ENCODE peak calls at places on chromosomes 11 and 22, in four cellular contexts. G is effector memory CD8-positive, alpha-beta T cell; D is stimulated activated naive CD8-positive, alpha-beta T cell treated with anti-CD3 and anti-CD28 coated beads, Interleukin-15, Interleukin-2, amounts not matched to agents 100 U/mL and 50 U/mL, for 24 hours; W is sciatic nerve. Q is an unnamed sample.

GRCh38 chr11:36431429-36432092 is 78.5 kb downstream of the TRAF6 start:
- ATAC-seq in G (peak), D (peak), W (peak), Q (peak)

GRCh38 chr11:61065955-61066638 is 36.2 kb upstream of the CD5 start:
- ATAC-seq in G (no peak), D (no peak), W (no peak), Q (no peak)

GRCh38 chr22:20299736-20300136 is 20.1 kb downstream of the DGCR6L start:
- ATAC-seq in G (peak), D (peak), W (no peak), Q (peak)

GRCh38 chr11:66967670-66968425 is 7.3 kb upstream of the C11orf86 start:
- ATAC-seq in G (no peak), D (no peak), W (no peak), Q (no peak)

GRCh38 chr11:15742626-15743243 is 613.6 kb downstream of the SOX6 start:
- ATAC-seq in G (no peak), D (no peak), W (no peak), Q (no peak)

GRCh38 chr11:10428453-10428852 is 26.6 kb upstream of the AMPD3 start:
- ATAC-seq in G (no peak), D (no peak), W (no peak), Q (no peak)

GRCh38 chr22:31144223-31144622 is 3.9 kb upstream of the PLA2G3 start:
- ATAC-seq in G (no peak), D (no peak), W (no peak), Q (no peak)

GRCh38 chr22:39545310-39546063 is 12.9 kb upstream of the RPS19BP1 start:
- ATAC-seq in G (peak), D (no peak), W (peak), Q (no peak)

GRCh38 chr11:132114185-132114584 is 743.8 kb downstream of the NTM start:
- ATAC-seq in G (no peak), D (no peak), W (no peak), Q (no peak)

GRCh38 chr11:75893202-75893601 is 78.2 kb downstream of the UVRAG start:
- ATAC-seq in G (no peak), D (peak), W (no peak), Q (peak)

GRCh38 chr22:27032121-27032761 is 374.9 kb downstream of the MIAT start:
- ATAC-seq in G (no peak), D (no peak), W (no peak), Q (no peak)

GRCh38 chr22:25318081-25318823 is 98.8 kb downstream of the CRYBB2 start:
- ATAC-seq in G (no peak), D (peak), W (no peak), Q (peak)

GRCh38 chr22:43832393-43833265 is 20.5 kb upstream of the EFCAB6 start:
- ATAC-seq in G (no peak), D (peak), W (no peak), Q (peak)

GRCh38 chr22:20654343-20655208 is 119.3 kb upstream of the SERPIND1 start:
- ATAC-seq in G (no peak), D (no peak), W (no peak), Q (no peak)

GRCh38 chr11:118628861-118629549 is 21.6 kb downstream of the PHLDB1 start:
- ATAC-seq in G (no peak), D (no peak), W (no peak), Q (no peak)

GRCh38 chr11:114348200-114349191 is 51.8 kb downstream of the C11orf71 start:
- ATAC-seq in G (peak), D (no peak), W (peak), Q (no peak)

GRCh38 chr11:94544582-94544831 is 786 bp downstream of the FUT4 start:
- ATAC-seq in G (no peak), D (peak), W (no peak), Q (peak)

GRCh38 chr22:21641417-21641794 is 696 bp upstream of the SDF2L1 start:
- ATAC-seq in G (no peak), D (no peak), W (peak), Q (no peak)

GRCh38 chr11:28659716-28660348 is 551.6 kb downstream of the METTL15 start:
- ATAC-seq in G (no peak), D (no peak), W (no peak), Q (no peak)

GRCh38 chr11:76626921-76627391 is 43.6 kb downstream of the LRRC32 start:
- ATAC-seq in G (peak), D (peak), W (no peak), Q (peak)

GRCh38 chr11:76480241-76480640 is 35.4 kb downstream of the EMSY start:
- ATAC-seq in G (no peak), D (no peak), W (no peak), Q (no peak)

GRCh38 chr11:95140397-95141030 is 50.9 kb downstream of the ENDOD1 start:
- ATAC-seq in G (no peak), D (no peak), W (no peak), Q (no peak)

GRCh38 chr11:86740628-86741488 is 59.5 kb upstream of the PRSS23 start:
- ATAC-seq in G (no peak), D (no peak), W (peak), Q (no peak)

GRCh38 chr11:116707250-116707649 is 65.5 kb downstream of the BUD13 start:
- ATAC-seq in G (no peak), D (no peak), W (no peak), Q (no peak)

GRCh38 chr11:14253878-14254277 is 105.1 kb downstream of the RRAS2 start:
- ATAC-seq in G (no peak), D (no peak), W (no peak), Q (no peak)

GRCh38 chr11:124832571-124832970 is 32.4 kb upstream of the MSANTD2 start:
- ATAC-seq in G (no peak), D (no peak), W (no peak), Q (no peak)

GRCh38 chr11:60455531-60456042 is at the start of gene MS4A1:
- ATAC-seq in G (peak), D (peak), W (no peak), Q (peak)

GRCh38 chr11:18192988-18193387 is 20.4 kb downstream of the MRGPRX4 start:
- ATAC-seq in G (no peak), D (no peak), W (no peak), Q (peak)

GRCh38 chr11:116882386-116882785 is 45.0 kb upstream of the APOA1 start:
- ATAC-seq in G (no peak), D (peak), W (no peak), Q (no peak)

GRCh38 chr11:71370020-71370747 is 78.0 kb downstream of the DHCR7 start:
- ATAC-seq in G (no peak), D (no peak), W (no peak), Q (no peak)

GRCh38 chr22:35452351-35452781 is 52.4 kb downstream of the MCM5 start:
- ATAC-seq in G (no peak), D (no peak), W (no peak), Q (no peak)

GRCh38 chr11:120814531-120815259 is 209.2 kb upstream of the TBCEL start:
- ATAC-seq in G (no peak), D (no peak), W (no peak), Q (no peak)

GRCh38 chr22:27573280-27573711 is 228.3 kb downstream of the MN1 start:
- ATAC-seq in G (no peak), D (no peak), W (no peak), Q (no peak)